ENCODE peak calls at places on chromosomes 6 and 20, in five cellular contexts. S, I, T, P and V are unnamed samples.

GRCh38 chr6:129031051-129031599 is 148.2 kb downstream of the LAMA2 start:
- DNase-seq in S (no peak), I (no peak), T (peak), P (no peak), V (no peak)

GRCh38 chr6:12363651-12364381 is 73.7 kb downstream of the EDN1 start:
- DNase-seq in S (no peak), I (peak), T (no peak), P (no peak), V (no peak)

GRCh38 chr20:36974660-36975059 is 23.2 kb upstream of the SAMHD1 start:
- DNase-seq in S (no peak), I (no peak), T (no peak), P (no peak), V (no peak)

GRCh38 chr6:15247214-15247749 is 1.4 kb downstream of the JARID2 start:
- DNase-seq in S (no peak), I (no peak), T (no peak), P (no peak), V (no peak)

GRCh38 chr20:63208346-63208924 is 7.5 kb downstream of the YTHDF1 start:
- DNase-seq in S (no peak), I (no peak), T (no peak), P (no peak), V (no peak)

GRCh38 chr6:48449002-48449401 is 338.0 kb upstream of the PTCHD4 start:
- DNase-seq in S (no peak), I (no peak), T (peak), P (no peak), V (no peak)

GRCh38 chr6:40587240-40588069 is at the start of gene LRFN2:
- DNase-seq in S (peak), I (peak), T (peak), P (peak), V (peak)

GRCh38 chr6:33837971-33838665 is 34.3 kb upstream of the MLN start:
- DNase-seq in S (peak), I (no peak), T (peak), P (no peak), V (no peak)

GRCh38 chr20:23151885-23152284 is 65.8 kb upstream of the CD93 start:
- DNase-seq in S (no peak), I (no peak), T (no peak), P (no peak), V (no peak)

GRCh38 chr20:44154521-44155001 is 32.4 kb downstream of the JPH2 start:
- DNase-seq in S (no peak), I (no peak), T (peak), P (no peak), V (no peak)

DNA sequence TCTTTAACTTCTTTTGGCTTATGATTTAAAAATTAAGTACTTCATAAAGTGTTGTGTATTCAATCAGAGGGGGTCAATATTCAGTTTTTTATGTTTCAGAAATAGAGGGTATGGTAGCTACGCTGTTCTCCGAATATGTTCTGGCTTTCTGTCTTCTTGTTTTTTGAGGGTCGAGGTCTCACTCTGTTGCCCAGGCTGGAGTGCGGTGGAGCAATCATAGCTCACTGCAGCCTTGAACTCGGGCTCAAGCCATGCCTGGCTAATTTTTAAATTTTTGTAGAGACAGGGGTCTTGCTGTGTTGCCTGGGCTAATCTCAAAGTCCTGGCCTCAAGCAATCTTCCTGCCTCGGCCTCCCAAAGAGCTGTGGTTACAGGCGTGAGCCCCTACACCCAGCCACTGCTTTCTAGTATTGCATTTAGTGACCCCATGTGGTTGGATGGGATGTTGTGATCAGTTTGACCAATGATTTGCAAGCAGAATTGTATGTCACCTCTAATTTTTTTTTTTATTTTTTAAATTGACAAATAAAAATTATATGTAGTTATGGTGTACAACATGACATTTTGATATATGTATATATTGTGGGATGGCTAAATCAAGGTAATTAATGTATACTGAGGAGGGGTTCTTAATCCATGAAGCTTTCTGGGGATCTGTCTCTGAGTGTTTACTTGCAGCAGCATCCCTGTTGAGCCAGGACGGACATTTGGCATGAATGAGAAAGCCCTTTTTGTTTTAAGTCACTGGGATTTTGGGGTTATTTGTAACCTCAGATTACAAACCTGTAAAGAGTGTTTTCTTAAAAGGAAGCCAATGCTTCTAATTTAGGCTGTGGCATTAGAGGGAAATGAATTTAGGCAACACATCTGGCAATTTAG is 38.5 kb upstream of the DEK start:
- DNase-seq in S (no peak), I (no peak), T (no peak), P (no peak), V (no peak)
- TF ChIP-seq CTCF in S (no peak), I (peak), T (peak), P (no peak), V (peak)

DNA sequence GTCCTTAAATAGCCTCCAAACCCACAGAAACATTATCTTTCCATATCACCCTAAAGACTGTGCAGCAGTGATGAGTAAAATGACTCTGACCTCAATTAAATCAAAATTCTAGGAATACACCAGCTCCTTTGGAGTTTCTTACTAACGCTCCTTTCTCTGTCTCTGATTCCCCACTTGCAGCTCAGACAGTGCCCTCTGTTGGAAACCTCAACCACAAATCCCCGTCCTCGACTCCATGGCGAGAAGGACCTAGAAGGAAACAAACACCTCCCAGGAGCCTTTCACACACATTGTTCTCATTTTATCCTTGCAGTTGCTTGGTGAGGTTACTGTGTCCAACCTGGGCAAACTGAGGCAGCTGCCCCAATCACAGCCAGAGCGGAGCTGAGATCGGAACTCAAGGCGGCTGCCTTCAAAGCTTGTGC is 17.7 kb upstream of the PARD6B start:
- DNase-seq in S (peak), I (no peak), T (peak), P (no peak), V (no peak)
- TF ChIP-seq CTCF in S (no peak), I (no peak), T (peak), P (peak), V (no peak)

DNA sequence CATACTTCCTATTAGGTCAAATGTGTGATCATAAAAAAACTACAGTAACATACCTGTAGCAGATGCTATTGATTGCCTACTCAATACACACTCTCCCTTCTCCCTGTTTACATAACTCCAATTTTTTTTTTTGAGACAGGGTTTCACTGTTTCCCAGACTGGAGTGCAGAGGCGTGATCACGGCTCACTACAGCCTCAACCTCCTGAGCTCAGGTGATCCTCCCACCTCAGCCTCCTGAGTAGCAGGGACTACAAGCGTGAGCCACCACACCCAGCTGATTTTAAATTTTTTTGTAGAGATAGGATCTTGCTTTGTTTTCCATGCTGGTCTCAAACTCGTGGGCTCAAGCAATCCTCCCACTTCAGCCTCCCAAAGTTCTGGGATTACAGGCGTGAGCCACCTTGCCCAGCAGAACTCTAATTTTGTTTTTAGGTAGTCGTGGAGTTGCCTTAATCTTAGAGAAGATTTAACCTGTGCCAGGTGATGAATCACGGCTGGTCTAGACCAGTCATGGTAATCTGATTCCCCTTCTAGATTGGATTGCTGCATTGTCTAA is 14.0 kb upstream of the KIF3B start:
- DNase-seq in S (no peak), I (no peak), T (no peak), P (no peak), V (no peak)
- TF ChIP-seq CTCF in S (no peak), I (no peak), T (no peak), P (no peak), V (no peak)

DNA sequence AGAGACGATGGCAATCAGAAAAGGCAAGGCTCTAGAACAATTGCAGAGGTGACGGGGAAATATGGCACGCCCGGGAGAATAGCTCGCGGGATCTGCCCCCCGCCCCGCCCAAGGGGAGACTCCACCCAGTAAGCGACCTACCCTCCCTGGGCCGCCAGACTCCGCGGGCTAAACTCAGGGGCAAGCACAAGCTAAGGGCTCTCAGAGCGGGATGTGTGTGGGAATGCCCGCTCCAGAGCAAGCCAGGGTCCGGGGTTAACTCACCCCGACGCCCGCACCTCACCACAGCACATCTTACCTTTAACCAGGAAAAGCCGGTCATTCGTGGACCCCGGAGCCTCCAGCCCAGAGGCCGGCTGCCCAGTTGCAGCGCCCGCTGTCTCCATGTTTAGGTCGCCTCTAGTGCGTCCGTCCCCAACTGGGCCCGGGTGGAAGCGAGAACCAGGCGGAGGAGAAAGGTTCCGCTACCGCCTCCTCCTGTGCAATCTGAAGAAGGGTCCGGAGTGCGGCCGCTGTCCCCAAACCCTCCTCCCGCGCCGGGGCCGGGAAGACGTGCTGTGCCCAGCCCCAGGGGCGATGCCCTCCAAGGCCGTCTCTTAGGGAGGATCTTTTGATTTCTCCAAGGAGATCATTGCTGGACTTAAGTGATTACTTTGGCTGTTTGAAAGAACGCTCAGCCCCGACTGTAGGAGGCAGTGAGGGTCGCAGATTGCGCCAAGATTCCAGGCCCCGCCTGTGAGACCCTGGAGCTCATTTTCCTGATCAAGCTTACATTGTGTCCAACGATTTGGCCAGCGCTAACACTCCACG is at the start of gene TMEM242:
- DNase-seq in S (peak), I (peak), T (peak), P (peak), V (peak)
- TF ChIP-seq CTCF in S (no peak), I (no peak), T (peak), P (peak), V (peak)

DNA sequence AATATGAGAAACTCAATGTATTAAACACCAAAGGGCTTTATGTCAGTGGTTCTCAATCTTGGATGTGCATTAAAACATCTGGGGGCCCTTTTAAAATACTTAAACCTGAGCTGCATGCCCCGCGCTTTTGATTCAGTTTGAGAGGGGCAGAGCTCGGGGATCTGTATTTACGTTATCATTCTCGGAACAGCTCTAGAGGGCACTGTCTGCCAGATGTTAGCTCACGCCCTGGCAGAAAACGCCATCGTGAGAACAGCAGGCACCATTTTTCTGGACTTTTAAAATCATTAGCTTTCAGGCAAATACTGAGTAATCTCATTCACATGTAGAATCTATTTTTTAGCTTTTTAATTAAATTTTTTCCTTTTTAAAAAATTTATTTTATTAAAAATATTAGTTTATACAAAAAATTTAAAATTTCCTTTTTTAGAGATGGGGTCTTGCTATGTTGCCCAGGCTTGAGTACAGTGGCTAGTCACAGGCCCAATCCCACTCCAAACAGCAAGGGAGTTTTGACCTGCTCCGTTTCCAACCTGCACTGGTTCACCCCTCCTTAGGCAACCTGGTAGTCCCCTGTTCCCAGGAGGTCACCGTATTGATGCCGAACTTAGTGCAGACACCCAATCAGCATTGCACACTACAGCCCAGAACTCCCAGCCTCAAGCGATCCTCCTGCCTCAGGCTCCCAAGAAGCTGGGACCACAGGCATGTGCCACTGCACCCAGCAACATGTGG is 30.0 kb upstream of the ZNF133 start:
- DNase-seq in S (no peak), I (no peak), T (no peak), P (no peak), V (no peak)
- TF ChIP-seq CTCF in S (no peak), I (no peak), T (no peak), P (no peak), V (no peak)